ENCODE peak calls at places on chromosomes 12 and 14, in seven cellular contexts. K, R, P, W, V, T and M are unnamed samples.

GRCh38 chr12:4089147-4089606 is 184.4 kb upstream of the CCND2 start:
- DNase-seq in K (no peak), R (no peak), P (no peak), W (no peak), V (no peak), T (no peak), M (no peak)

GRCh38 chr12:25051583-25052190 is 102.8 kb upstream of the BCAT1 start:
- DNase-seq in K (no peak), R (no peak), P (no peak), W (no peak), V (no peak), T (peak; percentile 84), M (no peak)

GRCh38 chr14:75711134-75711795 is 50.2 kb downstream of the TTLL5 start:
- DNase-seq in K (peak; percentile 34), R (peak; percentile 46), P (peak; percentile 16), W (peak; percentile 47), V (no peak), T (no peak), M (peak; percentile 43)

GRCh38 chr12:67506739-67507138 is 141.8 kb upstream of the DYRK2 start:
- DNase-seq in K (no peak), R (no peak), P (peak; percentile 57), W (no peak), V (no peak), T (no peak), M (no peak)

GRCh38 chr12:56257491-56258067 is 605 bp downstream of the ANKRD52 start:
- DNase-seq in K (peak; percentile 81), R (peak; percentile 60), P (peak; percentile 63), W (peak; percentile 36), V (no peak), T (no peak), M (no peak)

GRCh38 chr12:75712223-75712622 is 200.8 kb upstream of the KRR1 start:
- DNase-seq in K (no peak), R (no peak), P (no peak), W (peak; percentile 95), V (no peak), T (no peak), M (peak; percentile 95)

GRCh38 chr12:118188690-118189371 is 52.9 kb downstream of the PEBP1 start:
- DNase-seq in K (peak; percentile 62), R (no peak), P (no peak), W (no peak), V (no peak), T (no peak), M (no peak)

GRCh38 chr14:37565550-37565949 is 29.5 kb downstream of the FOXA1 start:
- DNase-seq in K (no peak), R (no peak), P (no peak), W (peak; percentile 70), V (no peak), T (no peak), M (no peak)

GRCh38 chr14:83548061-83548839 is 1981.7 kb upstream of the FLRT2 start:
- DNase-seq in K (no peak), R (no peak), P (no peak), W (no peak), V (no peak), T (no peak), M (no peak)

GRCh38 chr14:69670093-69670492 is 58.7 kb downstream of the SUSD6 start:
- DNase-seq in K (no peak), R (no peak), P (no peak), W (no peak), V (no peak), T (no peak), M (no peak)

GRCh38 chr12:13248956-13249355 is 52.4 kb downstream of the EMP1 start:
- DNase-seq in K (no peak), R (no peak), P (no peak), W (no peak), V (no peak), T (no peak), M (no peak)

GRCh38 chr12:23947395-23947794 is 2.1 kb downstream of the SOX5 start:
- DNase-seq in K (no peak), R (no peak), P (no peak), W (no peak), V (no peak), T (no peak), M (no peak)

GRCh38 chr14:50741571-50741970 is 73.5 kb upstream of the SAV1 start:
- DNase-seq in K (no peak), R (no peak), P (no peak), W (no peak), V (no peak), T (no peak), M (peak; percentile 16)

GRCh38 chr14:69152181-69152943 is 557 bp downstream of the DCAF5 start:
- DNase-seq in K (peak; percentile 67), R (peak; percentile 54), P (no peak), W (peak; percentile 20), V (no peak), T (no peak), M (no peak)

GRCh38 chr14:81219821-81220487 is 805 bp downstream of the GTF2A1 start:
- DNase-seq in K (peak; percentile 61), R (peak; percentile 29), P (no peak), W (peak; percentile 6), V (no peak), T (no peak), M (no peak)

GRCh38 chr12:114767906-114768697 is 84.1 kb upstream of the TBX3 start:
- DNase-seq in K (no peak), R (no peak), P (no peak), W (peak; percentile 53), V (no peak), T (no peak), M (no peak)

GRCh38 chr14:68879321-68879781 is 86.5 kb upstream of the ZFP36L1 start:
- DNase-seq in K (no peak), R (no peak), P (no peak), W (no peak), V (no peak), T (no peak), M (no peak)

GRCh38 chr14:105418269-105419054 is 1.2 kb upstream of the MTA1 start:
- DNase-seq in K (no peak), R (no peak), P (no peak), W (no peak), V (no peak), T (no peak), M (no peak)

GRCh38 chr12:68451261-68452091 is 119.3 kb upstream of the MDM1 start:
- DNase-seq in K (no peak), R (peak; percentile 24), P (no peak), W (no peak), V (no peak), T (peak; percentile 88), M (no peak)

GRCh38 chr14:75459099-75459741 is 31.4 kb downstream of the JDP2 start:
- DNase-seq in K (no peak), R (no peak), P (no peak), W (no peak), V (no peak), T (no peak), M (no peak)

DNA sequence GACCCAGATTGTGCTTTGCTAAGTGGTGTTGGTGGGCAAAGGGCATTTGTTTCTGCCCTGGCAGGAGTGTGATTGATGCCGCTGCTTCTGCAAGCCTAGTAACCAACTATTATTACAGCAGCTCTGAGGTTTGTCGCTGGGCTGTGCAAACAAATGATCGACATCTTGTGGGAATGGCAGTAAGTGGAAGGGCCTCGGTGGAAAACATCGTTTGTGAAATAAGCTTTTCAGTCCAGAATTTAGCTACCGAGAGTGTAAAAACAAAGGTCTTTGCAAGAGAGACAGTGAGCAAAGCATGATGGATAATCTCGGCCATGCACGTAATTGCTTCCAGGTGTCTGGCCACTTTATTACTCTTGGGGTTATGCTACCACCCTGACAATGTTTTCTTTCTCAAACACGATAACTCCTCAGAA is 397.7 kb upstream of the PRICKLE1 start:
- DNase-seq in K (peak; percentile 55), R (no peak), P (no peak), W (no peak), V (no peak), T (no peak), M (no peak)
- TF ChIP-seq YY1 in K (no peak), R (no peak), P (no peak), W (no peak), V (no peak), T (no peak), M (no peak)

DNA sequence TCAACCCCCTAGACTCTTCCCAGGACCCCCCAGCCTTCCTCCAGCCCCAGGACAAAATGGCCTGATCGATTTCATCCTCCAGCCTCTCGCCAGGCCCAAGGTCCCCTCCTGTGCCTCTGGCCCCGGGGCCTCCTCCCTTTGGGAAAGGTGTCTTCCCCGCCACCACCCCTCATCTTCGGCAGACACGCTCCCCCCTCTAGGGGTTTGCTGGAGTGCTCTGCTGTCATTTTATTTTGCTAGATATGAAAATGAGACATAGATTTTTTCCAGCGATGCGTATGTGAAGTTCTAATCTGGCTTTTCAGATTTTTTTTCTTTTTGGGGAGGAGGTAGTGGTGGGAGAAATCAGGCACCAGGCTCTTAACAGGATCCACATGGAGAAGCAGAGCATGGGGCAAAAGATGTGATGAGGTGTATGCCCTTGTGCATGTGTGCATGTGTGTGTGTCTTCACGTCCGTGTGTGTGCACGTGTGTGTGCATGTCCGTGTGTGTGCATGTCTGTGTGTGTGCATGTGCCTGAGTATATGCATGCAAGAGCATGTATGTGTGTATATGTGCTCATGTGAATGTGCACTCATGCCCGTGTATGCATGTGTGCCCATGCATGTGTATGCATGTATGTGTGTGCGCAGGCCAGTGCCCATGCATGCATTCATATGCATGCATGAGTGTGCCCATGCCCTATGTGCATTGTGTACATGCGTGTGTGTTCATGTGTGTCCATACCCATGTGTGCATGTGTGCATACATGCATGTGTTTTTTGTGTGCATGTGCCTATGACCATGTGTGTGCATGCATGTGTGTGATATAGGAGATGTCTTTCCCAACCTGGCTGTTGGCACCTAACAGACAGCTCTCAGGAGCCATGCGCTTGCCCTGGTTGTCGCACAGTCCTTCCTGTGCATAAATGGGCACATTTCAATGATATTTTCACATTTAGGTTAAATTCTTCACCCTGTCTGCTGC is 203.0 kb downstream of the RBM19 start:
- DNase-seq in K (peak; percentile 53), R (no peak), P (no peak), W (no peak), V (no peak), T (no peak), M (no peak)
- TF ChIP-seq YY1 in K (no peak), R (no peak), P (no peak), W (no peak), V (no peak), T (no peak), M (no peak)

GRCh38 chr12:57852195-57852594 is 5.7 kb upstream of the CTDSP2 start:
- DNase-seq in K (no peak), R (no peak), P (no peak), W (no peak), V (no peak), T (no peak), M (no peak)

GRCh38 chr12:57851552-57852186 is 5.1 kb upstream of the CTDSP2 start:
- DNase-seq in K (no peak), R (no peak), P (no peak), W (no peak), V (no peak), T (no peak), M (no peak)

GRCh38 chr12:57853864-57854556 is 7.5 kb upstream of the CTDSP2 start:
- DNase-seq in K (no peak), R (no peak), P (no peak), W (no peak), V (no peak), T (no peak), M (no peak)

GRCh38 chr12:57850924-57851323 is 4.4 kb upstream of the CTDSP2 start:
- DNase-seq in K (peak; percentile 61), R (peak; percentile 36), P (no peak), W (no peak), V (no peak), T (no peak), M (no peak)

GRCh38 chr12:57852620-57853509 is 6.3 kb upstream of the CTDSP2 start:
- DNase-seq in K (no peak), R (no peak), P (no peak), W (peak; percentile 32), V (peak; percentile 80), T (no peak), M (no peak)
- TF ChIP-seq YY1 in K (no peak), R (no peak), P (no peak), W (no peak), V (no peak), T (no peak), M (no peak)

GRCh38 chr12:106010746-106011145 is 128.0 kb downstream of the NUAK1 start:
- DNase-seq in K (no peak), R (no peak), P (no peak), W (no peak), V (no peak), T (no peak), M (no peak)
- TF ChIP-seq YY1 in K (no peak), R (no peak), P (no peak), W (no peak), V (no peak), T (no peak), M (no peak)